ENCODE peak calls at places on chromosomes 11 and 22, in nine cellular contexts. R, V, F, A, Y, E, W, B and S are unnamed samples.

GRCh38 chr11:76234704-76235232 is 28.5 kb upstream of the WNT11 start:
- DNase-seq in R (peak), V (no peak), F (no peak), A (peak), Y (peak), E (no peak), W (no peak), B (no peak), S (peak)

GRCh38 chr22:26318975-26319374 is 110.1 kb upstream of the ASPHD2 start:
- DNase-seq in R (no peak), V (no peak), F (no peak), A (no peak), Y (peak), E (no peak), W (no peak), B (no peak), S (no peak)

GRCh38 chr11:113628912-113629311 is 77.2 kb downstream of the TMPRSS5 start:
- DNase-seq in R (no peak), V (peak), F (no peak), A (no peak), Y (no peak), E (no peak), W (no peak), B (no peak), S (no peak)

GRCh38 chr22:32083000-32083399 is 39.9 kb downstream of the SLC5A1 start:
- DNase-seq in R (no peak), V (no peak), F (no peak), A (no peak), Y (no peak), E (no peak), W (no peak), B (no peak), S (no peak)

GRCh38 chr11:133708547-133709051 is 136.7 kb downstream of the SPATA19 start:
- DNase-seq in R (no peak), V (no peak), F (no peak), A (no peak), Y (no peak), E (no peak), W (no peak), B (no peak), S (no peak)

GRCh38 chr22:37431366-37431765 is 4.1 kb upstream of the ELFN2 start:
- DNase-seq in R (no peak), V (no peak), F (no peak), A (no peak), Y (no peak), E (no peak), W (peak), B (no peak), S (no peak)

GRCh38 chr22:41699264-41700104 is at the start of gene MEI1:
- DNase-seq in R (peak), V (no peak), F (peak), A (no peak), Y (peak), E (peak), W (no peak), B (no peak), S (peak)

GRCh38 chr11:20518323-20518834 is 81.0 kb upstream of the SLC6A5 start:
- DNase-seq in R (no peak), V (peak), F (no peak), A (no peak), Y (no peak), E (no peak), W (no peak), B (no peak), S (no peak)

GRCh38 chr11:117356126-117356761 is 28.6 kb downstream of the CEP164 start:
- DNase-seq in R (no peak), V (no peak), F (no peak), A (no peak), Y (no peak), E (no peak), W (no peak), B (no peak), S (no peak)

GRCh38 chr11:111334495-111335123 is 36.3 kb downstream of the POU2AF3 start:
- DNase-seq in R (no peak), V (peak), F (no peak), A (no peak), Y (no peak), E (no peak), W (no peak), B (no peak), S (no peak)

GRCh38 chr22:29704528-29705285 is 15.1 kb upstream of the CABP7 start:
- DNase-seq in R (no peak), V (peak), F (no peak), A (no peak), Y (no peak), E (peak), W (no peak), B (no peak), S (no peak)

GRCh38 chr22:28247667-28248363 is 328.8 kb upstream of the PITPNB start:
- DNase-seq in R (no peak), V (peak), F (no peak), A (no peak), Y (no peak), E (no peak), W (peak), B (no peak), S (no peak)

GRCh38 chr11:62909107-62909894 is 11.9 kb downstream of the CHRM1 start:
- DNase-seq in R (peak), V (peak), F (peak), A (no peak), Y (peak), E (no peak), W (peak), B (peak), S (peak)

GRCh38 chr11:37786214-37786755 is 1188.2 kb upstream of the RAG2 start:
- DNase-seq in R (no peak), V (no peak), F (no peak), A (peak), Y (no peak), E (no peak), W (no peak), B (no peak), S (no peak)

GRCh38 chr11:117314840-117315239 is 1.2 kb downstream of the BACE1 start:
- DNase-seq in R (no peak), V (no peak), F (no peak), A (no peak), Y (no peak), E (no peak), W (peak), B (no peak), S (no peak)

GRCh38 chr11:84857746-84858145 is 769.4 kb downstream of the DLG2 start:
- DNase-seq in R (no peak), V (no peak), F (no peak), A (no peak), Y (no peak), E (no peak), W (no peak), B (no peak), S (no peak)